ENCODE peak calls at places on chromosome 9, in six cellular contexts. B is A172; F is hepatocyte; R is iPS-NIHi11; K is colonic mucosa; O is CD4-positive, CD25-positive, alpha-beta regulatory T cell. L is an unnamed sample.

GRCh38 chr9:128072144-128073021 is 4.4 kb downstream of the SLC25A25 start:
- DNase-seq in B (peak; percentile 65), F (peak; percentile 78), R (peak; percentile 6), K (peak; percentile 95), O (peak; percentile 75), L (peak; percentile 88)

GRCh38 chr9:133120343-133121199 is 469 bp downstream of the RALGDS start:
- DNase-seq in B (no peak), F (no peak), R (no peak), K (peak; percentile 32), O (peak; percentile 24), L (no peak)

GRCh38 chr9:36276840-36277239 is 18.6 kb upstream of the GNE start:
- DNase-seq in B (peak; percentile 89), F (peak; percentile 43), R (peak; percentile 42), K (peak; percentile 75), O (no peak), L (peak; percentile 13)

GRCh38 chr9:83956288-83957028 is 23.6 kb downstream of the HNRNPK start:
- DNase-seq in B (no peak), F (no peak), R (peak; percentile 72), K (peak; percentile 91), O (peak; percentile 78), L (peak; percentile 71)

GRCh38 chr9:136868644-136869043 is 2.5 kb upstream of the EDF1 start:
- DNase-seq in B (no peak), F (no peak), R (no peak), K (no peak), O (no peak), L (no peak)

GRCh38 chr9:130627051-130627450 is 37.3 kb upstream of the PRDM12 start:
- DNase-seq in B (no peak), F (no peak), R (no peak), K (no peak), O (no peak), L (no peak)

GRCh38 chr9:126621919-126622735 is 8.4 kb downstream of the LMX1B start:
- DNase-seq in B (no peak), F (no peak), R (no peak), K (no peak), O (no peak), L (no peak)

GRCh38 chr9:136587944-136588662 is 42.3 kb upstream of the NOTCH1 start:
- DNase-seq in B (no peak), F (no peak), R (peak; percentile 81), K (no peak), O (no peak), L (no peak)

GRCh38 chr9:37617837-37618236 is 25.4 kb upstream of the TOMM5 start:
- DNase-seq in B (peak; percentile 84), F (peak; percentile 19), R (peak; percentile 21), K (no peak), O (peak; percentile 3), L (no peak)

GRCh38 chr9:121537283-121537682 is 37.6 kb upstream of the GGTA1 start:
- DNase-seq in B (no peak), F (no peak), R (no peak), K (no peak), O (no peak), L (no peak)

GRCh38 chr9:134283111-134283515 is 43.1 kb upstream of the RXRA start:
- DNase-seq in B (no peak), F (peak; percentile 71), R (peak; percentile 61), K (peak; percentile 34), O (no peak), L (peak; percentile 84)

GRCh38 chr9:105901514-105902109 is 207.3 kb downstream of the TMEM38B start:
- DNase-seq in B (peak; percentile 36), F (peak; percentile 87), R (peak; percentile 87), K (no peak), O (no peak), L (no peak)

GRCh38 chr9:113238859-113239231 is 17.5 kb downstream of the SLC31A1 start:
- DNase-seq in B (no peak), F (no peak), R (no peak), K (no peak), O (no peak), L (no peak)

GRCh38 chr9:107086460-107086859 is 196.6 kb upstream of the RAD23B start:
- DNase-seq in B (no peak), F (no peak), R (no peak), K (no peak), O (no peak), L (no peak)